ENCODE peak calls at places on chromosome 11, in ten cellular contexts. K, D, R, E, Y, O, J, H, Q and T are unnamed samples.

GRCh38 chr11:23976776-23977380 is 520.0 kb upstream of the LUZP2 start:
- DNase-seq in O (peak; percentile 73), H (no peak), R (no peak), K (peak; percentile 38), D (no peak), Y (no peak), E (peak; percentile 71), J (no peak), Q (no peak), T (no peak)

GRCh38 chr11:95443386-95443785 is 212.4 kb upstream of the SESN3 start:
- DNase-seq in Q (peak; percentile 28), O (no peak), E (no peak), J (no peak), H (no peak), D (no peak), Y (no peak), K (no peak), R (no peak), T (no peak)

GRCh38 chr11:129292768-129293167 is 82.9 kb upstream of the BARX2 start:
- DNase-seq in J (no peak), K (no peak), Q (no peak), H (no peak), R (no peak), O (no peak), D (no peak), Y (no peak), E (no peak), T (no peak)

GRCh38 chr11:17468094-17468493 is 8.6 kb downstream of the ABCC8 start:
- DNase-seq in E (no peak), O (no peak), D (no peak), R (no peak), Q (no peak), K (no peak), J (no peak), Y (no peak), H (no peak), T (no peak)

GRCh38 chr11:84193706-84194105 is 907.5 kb upstream of the CCDC90B start:
- DNase-seq in K (no peak), O (no peak), D (no peak), R (no peak), J (no peak), H (no peak), Y (no peak), Q (no peak), E (no peak), T (no peak)

GRCh38 chr11:24714601-24715000 is 217.7 kb downstream of the LUZP2 start:
- DNase-seq in J (no peak), Y (no peak), K (no peak), O (no peak), D (no peak), H (no peak), R (no peak), Q (no peak), E (no peak), T (no peak)

GRCh38 chr11:16804104-16804947 is 65.9 kb downstream of the C11orf58 start:
- DNase-seq in H (no peak), O (peak; percentile 86), Q (no peak), D (no peak), E (peak; percentile 93), Y (no peak), J (no peak), R (peak; percentile 40), K (no peak), T (no peak)

GRCh38 chr11:120208777-120209176 is 2.1 kb upstream of the OAF start:
- DNase-seq in H (no peak), Q (no peak), E (peak; percentile 48), R (no peak), K (no peak), O (peak; percentile 91), Y (no peak), D (no peak), J (no peak), T (no peak)

GRCh38 chr11:19393941-19394340 is 153.2 kb upstream of the E2F8 start:
- DNase-seq in K (no peak), H (no peak), R (no peak), Q (no peak), Y (no peak), D (no peak), O (peak; percentile 89), E (peak; percentile 53), J (no peak), T (no peak)

GRCh38 chr11:2570211-2570811 is 125.5 kb downstream of the KCNQ1 start:
- DNase-seq in K (no peak), J (no peak), D (no peak), O (no peak), R (no peak), E (no peak), H (no peak), Y (no peak), Q (no peak), T (peak; percentile 45)

GRCh38 chr11:129289350-129290040 is 86.2 kb upstream of the BARX2 start:
- DNase-seq in Q (no peak), D (no peak), H (no peak), K (no peak), Y (no peak), E (no peak), R (no peak), O (no peak), J (no peak), T (no peak)

GRCh38 chr11:126523441-126523840 is 168.0 kb downstream of the ST3GAL4 start:
- DNase-seq in J (no peak), R (no peak), K (no peak), E (no peak), O (no peak), Q (no peak), Y (no peak), H (no peak), D (no peak), T (peak; percentile 46)

GRCh38 chr11:45260047-45260446 is 26.1 kb downstream of the SYT13 start:
- DNase-seq in R (no peak), J (no peak), K (no peak), Y (no peak), O (no peak), Q (no peak), D (no peak), H (no peak), E (no peak), T (no peak)

GRCh38 chr11:103683581-103683980 is 352.9 kb upstream of the DDI1 start:
- DNase-seq in H (no peak), R (no peak), Y (no peak), O (peak; percentile 76), Q (no peak), K (no peak), E (peak; percentile 57), D (no peak), J (no peak), T (no peak)

DNA sequence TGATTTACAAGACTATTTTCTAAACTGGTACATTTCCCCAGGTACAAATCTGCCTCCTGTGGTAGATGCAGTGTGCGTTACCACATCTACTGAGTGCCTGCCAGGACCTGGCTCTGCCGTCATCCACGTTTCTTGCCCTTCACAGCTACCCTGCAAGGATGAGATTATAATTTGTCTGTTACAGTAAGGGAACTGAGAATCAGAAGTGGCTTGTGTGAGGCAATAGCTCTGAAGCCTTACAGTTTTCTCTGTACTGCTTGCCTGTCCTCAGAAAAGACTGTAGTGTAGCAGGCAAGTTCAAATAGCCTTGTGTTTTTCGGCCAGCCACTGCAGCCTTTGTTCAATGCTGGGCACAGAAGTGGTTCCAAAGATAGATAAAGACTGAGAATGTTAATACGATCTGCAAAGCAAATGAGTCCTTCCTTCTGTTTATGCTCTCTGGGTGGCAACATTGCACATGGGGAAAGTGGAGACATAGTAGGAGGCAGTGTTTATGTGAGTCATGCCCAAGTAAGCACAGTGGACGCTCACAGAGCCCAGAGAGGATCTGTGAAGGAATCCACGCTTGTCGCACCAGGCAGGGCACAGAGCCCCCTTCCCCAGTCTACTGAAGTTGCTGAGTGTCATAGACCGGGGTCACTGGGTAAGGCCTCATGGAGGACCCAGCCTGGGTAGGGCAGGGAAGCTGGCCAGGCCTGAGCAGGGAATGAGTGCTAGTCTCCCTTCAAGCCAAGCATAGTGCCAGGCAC is 49.1 kb downstream of the MICAL2 start:
- DNase-seq in E (peak; percentile 93), K (peak; percentile 81), Y (no peak), O (peak; percentile 91), J (no peak), H (no peak), D (no peak), Q (no peak), R (no peak), T (no peak)
- TF ChIP-seq CTCF in E (peak; percentile 30), K (peak; percentile 21), Y (no peak), O (peak; percentile 27), J (no peak), H (no peak), D (no peak), Q (no peak), R (no peak), T (no peak)

GRCh38 chr11:56887940-56888339 is 100.8 kb upstream of the OR5AK2 start:
- DNase-seq in R (no peak), J (no peak), Y (no peak), H (no peak), D (no peak), Q (no peak), O (no peak), E (no peak), K (no peak), T (no peak)
- TF ChIP-seq CTCF in R (no peak), J (no peak), Y (no peak), H (no peak), D (no peak), Q (no peak), O (no peak), E (no peak), K (no peak), T (no peak)

DNA sequence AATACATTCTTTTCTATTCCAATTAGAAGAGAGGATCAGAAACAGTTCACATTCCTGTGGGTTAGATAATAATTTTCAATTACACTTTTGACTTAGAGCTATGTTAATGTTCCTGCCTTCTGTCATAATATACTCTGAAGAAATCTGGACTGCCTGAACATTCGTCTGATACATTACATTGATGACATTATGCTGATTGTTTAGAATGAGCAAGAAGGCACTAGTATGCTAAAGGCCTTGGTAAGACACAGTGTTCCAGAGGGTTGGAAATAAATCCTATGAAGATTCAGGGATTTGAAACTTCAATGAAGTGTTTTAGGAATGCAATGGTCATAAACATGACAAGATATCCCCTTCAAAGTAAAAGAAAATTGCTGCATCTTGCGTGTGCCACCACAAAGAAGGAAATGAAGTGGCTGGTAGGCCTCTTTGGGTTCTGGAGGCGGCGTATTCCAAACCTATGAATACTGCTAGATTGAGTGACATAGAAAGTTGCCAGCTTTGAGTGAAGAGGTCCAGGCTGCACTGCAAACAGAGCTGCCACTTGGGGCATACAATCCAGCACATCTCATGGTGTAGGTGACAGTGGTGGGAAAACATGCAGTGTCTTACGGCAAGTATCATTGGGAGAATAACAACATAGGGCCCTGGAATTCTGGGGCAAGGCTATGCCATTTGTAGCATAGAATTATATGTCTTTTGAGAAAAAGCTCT is 21.2 kb upstream of the PDE3B start:
- DNase-seq in K (no peak), D (no peak), O (no peak), E (no peak), J (no peak), H (no peak), Y (no peak), Q (no peak), R (no peak), T (no peak)
- TF ChIP-seq CTCF in K (no peak), D (no peak), O (no peak), E (no peak), J (no peak), H (no peak), Y (no peak), Q (no peak), R (no peak), T (no peak)

DNA sequence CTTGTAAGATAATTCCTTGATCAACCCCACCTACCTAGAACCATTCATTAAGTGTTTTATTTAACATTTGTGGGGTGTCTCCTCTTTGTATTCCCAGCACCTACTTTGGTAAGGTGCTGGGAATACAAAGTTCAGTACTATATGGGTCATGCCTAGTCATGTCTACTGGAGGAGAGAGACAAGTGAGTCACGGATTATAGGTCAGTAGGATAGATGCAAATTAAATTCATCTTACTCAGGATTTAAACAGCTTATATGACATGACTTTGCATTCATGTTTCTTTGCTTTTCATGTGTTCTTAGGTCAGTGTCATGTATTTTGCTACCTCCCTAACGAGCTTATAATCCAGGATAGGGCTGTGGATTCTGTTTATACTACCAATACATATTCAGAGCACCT is 3.4 kb upstream of the FADS1 start:
- DNase-seq in H (no peak), E (peak; percentile 67), O (peak; percentile 85), K (no peak), Q (no peak), Y (no peak), D (no peak), J (no peak), R (no peak), T (no peak)
- TF ChIP-seq CTCF in H (no peak), E (no peak), O (no peak), K (no peak), Q (no peak), Y (no peak), D (no peak), J (no peak), R (no peak), T (no peak)